ENCODE peak calls at places on chromosomes 3 and 15, in four cellular contexts. R is AG09319, N is GM10248, T is heart left ventricle. E is an unnamed sample.

GRCh38 chr15:76140069-76140454 is 80.3 kb downstream of the TMEM266 start:
- DNase-seq in R (no peak), N (no peak), T (no peak), E (no peak)

GRCh38 chr3:66454464-66454859 is 46.4 kb downstream of the LRIG1 start:
- DNase-seq in R (no peak), N (no peak), T (no peak), E (no peak)

GRCh38 chr15:67834593-67835348 is 5.1 kb downstream of the RNU6-1 start:
- DNase-seq in R (no peak), N (no peak), T (no peak), E (no peak)

GRCh38 chr15:74784426-74784825 is 2.5 kb downstream of the CSK start:
- DNase-seq in R (no peak), N (no peak), T (no peak), E (no peak)

GRCh38 chr15:47434641-47435040 is 282.7 kb upstream of the SEMA6D start:
- DNase-seq in R (no peak), N (no peak), T (no peak), E (no peak)

GRCh38 chr3:89032331-89033063 is 74.9 kb upstream of the EPHA3 start:
- DNase-seq in R (no peak), N (no peak), T (no peak), E (no peak)

GRCh38 chr15:67101981-67102929 is 36.9 kb downstream of the SMAD3 start:
- DNase-seq in R (no peak), N (peak; percentile 65), T (no peak), E (no peak)

GRCh38 chr3:195179782-195180489 is 91.0 kb downstream of the XXYLT1 start:
- DNase-seq in R (no peak), N (no peak), T (no peak), E (no peak)

GRCh38 chr3:50303038-50303815 is at the start of gene HYAL1:
- DNase-seq in R (no peak), N (no peak), T (peak; percentile 91), E (no peak)

GRCh38 chr15:50128266-50128665 is 9.2 kb upstream of the ATP8B4 start:
- DNase-seq in R (no peak), N (no peak), T (peak; percentile 69), E (no peak)
- TF ChIP-seq CTCF in R (no peak), N (no peak), T (no peak), E (no peak)

GRCh38 chr15:30865257-30865656 is 38.5 kb upstream of the FAN1 start:
- DNase-seq in R (no peak), N (no peak), T (no peak), E (no peak)

GRCh38 chr15:30859091-30859874 is 44.4 kb upstream of the FAN1 start:
- DNase-seq in R (no peak), N (peak; percentile 22), T (no peak), E (no peak)
- TF ChIP-seq CTCF in R (peak; percentile 74), N (peak; percentile 61), T (peak; percentile 59), E (peak; percentile 74)

DNA sequence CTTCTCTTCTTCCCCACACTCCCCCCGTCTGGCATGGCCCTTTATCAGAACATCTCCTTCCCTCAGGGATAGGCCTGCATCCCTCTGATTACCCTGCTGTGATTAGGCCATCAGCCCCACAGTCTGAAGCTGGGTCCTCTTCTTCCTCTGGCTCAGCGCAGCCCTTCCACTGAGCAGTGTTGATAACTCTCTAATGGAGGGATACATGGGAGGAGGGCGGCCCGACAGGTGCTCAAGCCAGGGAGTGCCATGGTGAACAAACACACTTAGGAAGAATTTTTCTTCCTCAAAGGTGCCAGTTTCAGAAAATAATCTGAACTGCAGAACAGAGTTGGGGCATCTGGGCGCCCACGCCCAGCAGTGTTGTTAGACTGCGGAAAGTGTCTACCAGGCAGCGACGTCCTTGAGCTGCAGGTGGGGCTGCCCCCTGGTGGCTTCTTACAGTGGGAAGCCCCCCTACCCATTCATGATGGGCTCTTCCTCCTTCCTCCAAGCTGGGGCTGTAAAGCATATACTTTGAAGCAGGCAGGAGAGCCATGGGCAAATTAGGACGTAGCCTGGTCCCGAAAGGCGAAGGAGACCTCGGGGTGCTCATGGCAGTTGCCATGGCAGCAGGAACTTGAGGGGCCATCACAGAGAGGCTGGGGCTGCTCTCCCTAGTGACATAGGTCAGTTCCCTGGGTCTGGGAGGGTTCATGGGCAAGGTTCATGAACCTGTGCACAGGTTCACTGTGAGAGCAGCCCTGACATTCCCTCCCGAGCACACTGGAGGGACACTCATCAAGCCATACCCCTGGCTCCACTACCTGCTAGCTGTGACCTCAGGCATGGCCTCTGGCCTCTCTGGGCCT is 33.2 kb upstream of the NR2C2 start:
- DNase-seq in R (no peak), N (no peak), T (no peak), E (no peak)
- TF ChIP-seq CTCF in R (no peak), N (no peak), T (peak; percentile 4), E (peak; percentile 46)

GRCh38 chr3:163039636-163040035 is 1543.0 kb downstream of the OTOL1 start:
- DNase-seq in R (no peak), N (no peak), T (no peak), E (no peak)

GRCh38 chr3:163045945-163046344 is 1549.3 kb downstream of the OTOL1 start:
- DNase-seq in R (no peak), N (no peak), T (no peak), E (no peak)

DNA sequence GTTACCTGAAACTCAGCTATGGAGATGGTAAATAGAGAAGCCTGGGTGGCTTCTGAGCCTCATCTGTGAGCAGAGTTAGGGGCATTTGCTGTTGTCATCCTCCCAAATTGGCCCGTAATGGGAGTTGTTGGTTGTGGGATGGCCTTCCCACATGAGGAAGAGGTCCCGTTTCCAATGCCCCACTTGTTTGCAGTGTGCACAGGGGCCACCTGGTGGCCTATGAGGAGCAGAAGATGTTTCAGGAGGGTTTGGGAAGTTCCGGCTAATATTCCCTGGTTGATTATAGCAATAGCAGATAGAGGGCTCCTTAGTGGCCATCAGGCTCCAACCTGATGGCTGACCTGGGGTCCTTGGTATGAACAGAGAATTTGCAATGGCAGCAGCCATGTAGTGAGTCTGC is 1546.5 kb downstream of the OTOL1 start:
- DNase-seq in R (no peak), N (no peak), T (no peak), E (no peak)
- TF ChIP-seq CTCF in R (peak; percentile 21), N (no peak), T (peak; percentile 9), E (no peak)

E was measured in mesothelial cell of epicardium.